ENCODE peak calls at places on chromosomes 7 and 10, in six cellular contexts. One of them, this sample, is unnamed.

GRCh38 chr7:117808910-117809705 is 64.1 kb downstream of the CTTNBP2 start:
- DNase-seq in Daoy: peak; percentile 76
- DNase-seq in neural progenitor cell: no peak
- DNase-seq in MCF 10A: no peak
- DNase-seq in activated naive CD4-positive, alpha-beta T cell: no peak
- DNase-seq in progenitor cell of endocrine pancreas: no peak
- DNase-seq in this sample: no peak

GRCh38 chr7:150686030-150686626 is 622 bp downstream of the GIMAP2 start:
- DNase-seq in Daoy: peak; percentile 15
- DNase-seq in neural progenitor cell: no peak
- DNase-seq in MCF 10A: no peak
- DNase-seq in activated naive CD4-positive, alpha-beta T cell: no peak
- DNase-seq in progenitor cell of endocrine pancreas: no peak
- DNase-seq in this sample: no peak

GRCh38 chr10:130421909-130422308 is 285.7 kb downstream of the GLRX3 start:
- DNase-seq in Daoy: no peak
- DNase-seq in neural progenitor cell: no peak
- DNase-seq in MCF 10A: no peak
- DNase-seq in activated naive CD4-positive, alpha-beta T cell: no peak
- DNase-seq in progenitor cell of endocrine pancreas: no peak
- DNase-seq in this sample: no peak

GRCh38 chr10:100341953-100342626 is 4.9 kb upstream of the SCD start:
- DNase-seq in Daoy: peak; percentile 58
- DNase-seq in neural progenitor cell: peak; percentile 74
- DNase-seq in MCF 10A: peak; percentile 80
- DNase-seq in activated naive CD4-positive, alpha-beta T cell: peak; percentile 12
- DNase-seq in progenitor cell of endocrine pancreas: no peak
- DNase-seq in this sample: peak; percentile 48

GRCh38 chr10:29804025-29804852 is 169.5 kb upstream of the SVIL start:
- DNase-seq in Daoy: peak; percentile 92
- DNase-seq in neural progenitor cell: no peak
- DNase-seq in MCF 10A: peak; percentile 98
- DNase-seq in activated naive CD4-positive, alpha-beta T cell: no peak
- DNase-seq in progenitor cell of endocrine pancreas: no peak
- DNase-seq in this sample: no peak

GRCh38 chr7:155386608-155387007 is 71.3 kb upstream of the EN2 start:
- DNase-seq in Daoy: peak; percentile 70
- DNase-seq in neural progenitor cell: no peak
- DNase-seq in MCF 10A: no peak
- DNase-seq in activated naive CD4-positive, alpha-beta T cell: no peak
- DNase-seq in progenitor cell of endocrine pancreas: no peak
- DNase-seq in this sample: no peak

GRCh38 chr10:80730522-80730921 is 192.8 kb downstream of the SH2D4B start:
- DNase-seq in Daoy: no peak
- DNase-seq in neural progenitor cell: no peak
- DNase-seq in MCF 10A: no peak
- DNase-seq in activated naive CD4-positive, alpha-beta T cell: no peak
- DNase-seq in progenitor cell of endocrine pancreas: no peak
- DNase-seq in this sample: no peak

GRCh38 chr7:100546868-100547800 is 8.1 kb downstream of the AGFG2 start:
- DNase-seq in Daoy: no peak
- DNase-seq in neural progenitor cell: no peak
- DNase-seq in MCF 10A: no peak
- DNase-seq in activated naive CD4-positive, alpha-beta T cell: no peak
- DNase-seq in progenitor cell of endocrine pancreas: no peak
- DNase-seq in this sample: no peak

GRCh38 chr10:100370561-100370975 is 23.5 kb downstream of the SCD start:
- DNase-seq in Daoy: no peak
- DNase-seq in neural progenitor cell: no peak
- DNase-seq in MCF 10A: peak; percentile 72
- DNase-seq in activated naive CD4-positive, alpha-beta T cell: peak; percentile 3
- DNase-seq in progenitor cell of endocrine pancreas: no peak
- DNase-seq in this sample: no peak

GRCh38 chr10:92727550-92727949 is 37.8 kb downstream of the HHEX start:
- DNase-seq in Daoy: no peak
- DNase-seq in neural progenitor cell: no peak
- DNase-seq in MCF 10A: no peak
- DNase-seq in activated naive CD4-positive, alpha-beta T cell: no peak
- DNase-seq in progenitor cell of endocrine pancreas: peak; percentile 11
- DNase-seq in this sample: no peak

GRCh38 chr10:127715249-127715648 is 21.7 kb upstream of the FOXI2 start:
- DNase-seq in Daoy: no peak
- DNase-seq in neural progenitor cell: no peak
- DNase-seq in MCF 10A: no peak
- DNase-seq in activated naive CD4-positive, alpha-beta T cell: no peak
- DNase-seq in progenitor cell of endocrine pancreas: no peak
- DNase-seq in this sample: no peak

GRCh38 chr10:134205-134742 is 981 bp upstream of the ZMYND11 start:
- DNase-seq in Daoy: no peak
- DNase-seq in neural progenitor cell: peak; percentile 55
- DNase-seq in MCF 10A: peak; percentile 34
- DNase-seq in activated naive CD4-positive, alpha-beta T cell: no peak
- DNase-seq in progenitor cell of endocrine pancreas: no peak
- DNase-seq in this sample: peak; percentile 19

GRCh38 chr7:25906003-25906402 is 246.0 kb upstream of the NFE2L3 start:
- DNase-seq in Daoy: no peak
- DNase-seq in neural progenitor cell: no peak
- DNase-seq in MCF 10A: no peak
- DNase-seq in activated naive CD4-positive, alpha-beta T cell: no peak
- DNase-seq in progenitor cell of endocrine pancreas: no peak
- DNase-seq in this sample: no peak

GRCh38 chr10:86327954-86328705 is 38.5 kb downstream of the GRID1 start:
- DNase-seq in Daoy: no peak
- DNase-seq in neural progenitor cell: no peak
- DNase-seq in MCF 10A: no peak
- DNase-seq in activated naive CD4-positive, alpha-beta T cell: no peak
- DNase-seq in progenitor cell of endocrine pancreas: no peak
- DNase-seq in this sample: no peak

GRCh38 chr10:7288060-7288690 is 122.7 kb downstream of the SFMBT2 start:
- DNase-seq in Daoy: peak; percentile 20
- DNase-seq in neural progenitor cell: no peak
- DNase-seq in MCF 10A: no peak
- DNase-seq in activated naive CD4-positive, alpha-beta T cell: no peak
- DNase-seq in progenitor cell of endocrine pancreas: no peak
- DNase-seq in this sample: no peak

GRCh38 chr10:29479081-29479917 is 155.5 kb downstream of the SVIL start:
- DNase-seq in Daoy: no peak
- DNase-seq in neural progenitor cell: no peak
- DNase-seq in MCF 10A: peak; percentile 52
- DNase-seq in activated naive CD4-positive, alpha-beta T cell: peak; percentile 3
- DNase-seq in progenitor cell of endocrine pancreas: no peak
- DNase-seq in this sample: no peak

GRCh38 chr7:117274951-117275350 is 47.9 kb downstream of the WNT2 start:
- DNase-seq in Daoy: no peak
- DNase-seq in neural progenitor cell: no peak
- DNase-seq in MCF 10A: no peak
- DNase-seq in activated naive CD4-positive, alpha-beta T cell: no peak
- DNase-seq in progenitor cell of endocrine pancreas: no peak
- DNase-seq in this sample: no peak

GRCh38 chr7:38318803-38319416 is 45.5 kb upstream of the TARP start:
- DNase-seq in Daoy: peak; percentile 89
- DNase-seq in neural progenitor cell: peak; percentile 75
- DNase-seq in MCF 10A: peak; percentile 68
- DNase-seq in activated naive CD4-positive, alpha-beta T cell: no peak
- DNase-seq in progenitor cell of endocrine pancreas: no peak
- DNase-seq in this sample: no peak

GRCh38 chr10:89651205-89651915 is 6.3 kb upstream of the PANK1 start:
- DNase-seq in Daoy: no peak
- DNase-seq in neural progenitor cell: no peak
- DNase-seq in MCF 10A: no peak
- DNase-seq in activated naive CD4-positive, alpha-beta T cell: no peak
- DNase-seq in progenitor cell of endocrine pancreas: no peak
- DNase-seq in this sample: no peak